ENCODE peak calls at places on chromosomes 12 and 14, in five cellular contexts. One of them, this sample, is unnamed.

GRCh38 chr12:105235299-105235746 is 651 bp downstream of the APPL2 start:
- DNase-seq in choroid plexus epithelial cell: no peak
- DNase-seq in HFF-Myc: no peak
- DNase-seq in neural crest cell: no peak
- DNase-seq in heart left ventricle: no peak
- DNase-seq in this sample: no peak

GRCh38 chr14:88518592-88519512 is 36.0 kb downstream of the PTPN21 start:
- DNase-seq in choroid plexus epithelial cell: peak
- DNase-seq in HFF-Myc: peak
- DNase-seq in neural crest cell: no peak
- DNase-seq in heart left ventricle: no peak
- DNase-seq in this sample: no peak

GRCh38 chr14:55884819-55885218 is 233.4 kb upstream of the PELI2 start:
- DNase-seq in choroid plexus epithelial cell: no peak
- DNase-seq in HFF-Myc: peak
- DNase-seq in neural crest cell: no peak
- DNase-seq in heart left ventricle: no peak
- DNase-seq in this sample: no peak

GRCh38 chr12:26746315-26746714 is 86.7 kb downstream of the ITPR2 start:
- DNase-seq in choroid plexus epithelial cell: peak
- DNase-seq in HFF-Myc: peak
- DNase-seq in neural crest cell: no peak
- DNase-seq in heart left ventricle: no peak
- DNase-seq in this sample: no peak

GRCh38 chr12:117347588-117347987 is 13.8 kb downstream of the NOS1 start:
- DNase-seq in choroid plexus epithelial cell: no peak
- DNase-seq in HFF-Myc: no peak
- DNase-seq in neural crest cell: no peak
- DNase-seq in heart left ventricle: no peak
- DNase-seq in this sample: no peak

GRCh38 chr12:46459881-46460545 is 87.4 kb upstream of the SLC38A2 start:
- DNase-seq in choroid plexus epithelial cell: no peak
- DNase-seq in HFF-Myc: no peak
- DNase-seq in neural crest cell: no peak
- DNase-seq in heart left ventricle: no peak
- DNase-seq in this sample: no peak

GRCh38 chr12:58847876-58848600 is 72.3 kb downstream of the LRIG3 start:
- DNase-seq in choroid plexus epithelial cell: no peak
- DNase-seq in HFF-Myc: no peak
- DNase-seq in neural crest cell: no peak
- DNase-seq in heart left ventricle: no peak
- DNase-seq in this sample: no peak

GRCh38 chr14:66104486-66104885 is 381.7 kb upstream of the CCDC196 start:
- DNase-seq in choroid plexus epithelial cell: no peak
- DNase-seq in HFF-Myc: no peak
- DNase-seq in neural crest cell: no peak
- DNase-seq in heart left ventricle: no peak
- DNase-seq in this sample: no peak

GRCh38 chr14:65709576-65709975 is 297.0 kb downstream of the FUT8 start:
- DNase-seq in choroid plexus epithelial cell: no peak
- DNase-seq in HFF-Myc: no peak
- DNase-seq in neural crest cell: no peak
- DNase-seq in heart left ventricle: no peak
- DNase-seq in this sample: no peak

GRCh38 chr12:30939234-30939633 is 12.7 kb downstream of the TSPAN11 start:
- DNase-seq in choroid plexus epithelial cell: no peak
- DNase-seq in HFF-Myc: no peak
- DNase-seq in neural crest cell: no peak
- DNase-seq in heart left ventricle: no peak
- DNase-seq in this sample: no peak

GRCh38 chr14:88895116-88895515 is 70.7 kb downstream of the TTC8 start:
- DNase-seq in choroid plexus epithelial cell: peak
- DNase-seq in HFF-Myc: peak
- DNase-seq in neural crest cell: no peak
- DNase-seq in heart left ventricle: no peak
- DNase-seq in this sample: no peak

GRCh38 chr12:88951177-88951576 is 370.9 kb upstream of the KITLG start:
- DNase-seq in choroid plexus epithelial cell: no peak
- DNase-seq in HFF-Myc: no peak
- DNase-seq in neural crest cell: no peak
- DNase-seq in heart left ventricle: no peak
- DNase-seq in this sample: no peak

GRCh38 chr14:51293149-51293925 is 53.3 kb downstream of the TMX1 start:
- DNase-seq in choroid plexus epithelial cell: peak
- DNase-seq in HFF-Myc: peak
- DNase-seq in neural crest cell: no peak
- DNase-seq in heart left ventricle: peak
- DNase-seq in this sample: no peak

GRCh38 chr14:92644166-92644565 is 104.3 kb downstream of the LGMN start:
- DNase-seq in choroid plexus epithelial cell: peak
- DNase-seq in HFF-Myc: no peak
- DNase-seq in neural crest cell: no peak
- DNase-seq in heart left ventricle: no peak
- DNase-seq in this sample: no peak

GRCh38 chr12:15274561-15274967 is 47.7 kb upstream of the PTPRO start:
- DNase-seq in choroid plexus epithelial cell: peak
- DNase-seq in HFF-Myc: no peak
- DNase-seq in neural crest cell: no peak
- DNase-seq in heart left ventricle: no peak
- DNase-seq in this sample: no peak

GRCh38 chr14:56235388-56235787 is 117.2 kb downstream of the PELI2 start:
- DNase-seq in choroid plexus epithelial cell: no peak
- DNase-seq in HFF-Myc: no peak
- DNase-seq in neural crest cell: no peak
- DNase-seq in heart left ventricle: no peak
- DNase-seq in this sample: no peak

GRCh38 chr12:22990501-22990900 is 365.5 kb downstream of the ETNK1 start:
- DNase-seq in choroid plexus epithelial cell: no peak
- DNase-seq in HFF-Myc: no peak
- DNase-seq in neural crest cell: no peak
- DNase-seq in heart left ventricle: no peak
- DNase-seq in this sample: no peak

GRCh38 chr12:108690191-108690518 is 41.2 kb downstream of the CORO1C start:
- DNase-seq in choroid plexus epithelial cell: no peak
- DNase-seq in HFF-Myc: no peak
- DNase-seq in neural crest cell: no peak
- DNase-seq in heart left ventricle: no peak
- DNase-seq in this sample: no peak

GRCh38 chr12:108691154-108691994 is 39.9 kb downstream of the CORO1C start:
- DNase-seq in choroid plexus epithelial cell: peak
- DNase-seq in HFF-Myc: peak
- DNase-seq in neural crest cell: peak
- DNase-seq in heart left ventricle: peak
- DNase-seq in this sample: peak

GRCh38 chr12:108691995-108692808 is 39.1 kb downstream of the CORO1C start:
- DNase-seq in choroid plexus epithelial cell: peak
- DNase-seq in HFF-Myc: no peak
- DNase-seq in neural crest cell: peak
- DNase-seq in heart left ventricle: no peak
- DNase-seq in this sample: no peak

GRCh38 chr12:108690799-108691153 is 40.5 kb downstream of the CORO1C start:
- DNase-seq in choroid plexus epithelial cell: no peak
- DNase-seq in HFF-Myc: no peak
- DNase-seq in neural crest cell: no peak
- DNase-seq in heart left ventricle: no peak
- DNase-seq in this sample: no peak

DNA sequence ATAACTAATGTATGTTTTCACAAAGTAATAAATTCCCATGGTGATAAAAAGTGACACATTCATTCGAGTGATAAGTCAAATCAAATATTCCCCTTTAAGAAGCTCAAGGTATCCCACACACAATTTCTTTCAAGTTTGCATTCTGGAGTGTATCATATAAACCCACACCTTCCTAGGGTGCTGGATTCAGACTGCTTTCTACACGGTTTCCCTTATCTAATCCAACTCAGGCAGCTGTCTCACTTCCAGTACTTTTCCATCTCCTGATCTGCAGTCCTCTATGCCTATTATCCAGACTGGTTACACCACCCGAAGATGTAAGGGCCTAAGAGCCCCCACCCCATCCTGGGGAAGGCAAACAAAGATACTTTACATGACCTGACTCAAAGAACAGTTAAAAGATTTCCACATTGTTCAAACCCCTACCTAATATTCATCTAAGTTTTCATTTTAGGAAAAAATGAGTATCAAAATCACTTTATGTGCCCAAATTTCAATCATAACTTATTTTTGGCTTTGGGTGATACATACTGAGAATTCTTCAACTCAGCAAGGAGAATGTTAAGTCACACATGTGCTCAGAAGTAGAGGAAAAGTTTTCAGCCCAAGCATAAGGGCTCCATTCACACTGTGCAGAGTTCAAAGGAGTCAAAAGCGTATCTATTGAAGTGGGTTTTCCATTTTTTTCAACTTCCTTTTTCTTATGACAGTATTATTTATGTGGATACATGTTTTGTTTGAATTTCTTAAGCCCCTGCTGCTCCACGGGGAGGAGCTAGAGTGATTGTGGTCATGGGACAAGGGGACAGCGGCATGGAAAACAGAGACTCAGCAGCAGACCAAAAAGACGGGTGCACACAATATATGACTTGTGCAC is 41.8 kb downstream of the CORO1C start:
- DNase-seq in choroid plexus epithelial cell: peak
- DNase-seq in HFF-Myc: no peak
- DNase-seq in neural crest cell: peak
- DNase-seq in heart left ventricle: peak
- DNase-seq in this sample: no peak
- TF ChIP-seq CTCF in choroid plexus epithelial cell: peak
- TF ChIP-seq CTCF in HFF-Myc: no peak
- TF ChIP-seq CTCF in neural crest cell: no peak
- TF ChIP-seq CTCF in heart left ventricle: peak
- TF ChIP-seq CTCF in this sample: peak

GRCh38 chr12:121792607-121793500 is 634 bp downstream of the RHOF start:
- DNase-seq in choroid plexus epithelial cell: no peak
- DNase-seq in HFF-Myc: no peak
- DNase-seq in neural crest cell: no peak
- DNase-seq in heart left ventricle: no peak
- DNase-seq in this sample: no peak
- TF ChIP-seq CTCF in choroid plexus epithelial cell: no peak
- TF ChIP-seq CTCF in HFF-Myc: no peak
- TF ChIP-seq CTCF in neural crest cell: no peak
- TF ChIP-seq CTCF in heart left ventricle: no peak
- TF ChIP-seq CTCF in this sample: no peak

GRCh38 chr12:53829130-53829529 is 77.4 kb upstream of the CISTR start:
- DNase-seq in choroid plexus epithelial cell: no peak
- DNase-seq in HFF-Myc: no peak
- DNase-seq in neural crest cell: no peak
- DNase-seq in heart left ventricle: no peak
- DNase-seq in this sample: no peak
- TF ChIP-seq CTCF in choroid plexus epithelial cell: no peak
- TF ChIP-seq CTCF in HFF-Myc: no peak
- TF ChIP-seq CTCF in neural crest cell: no peak
- TF ChIP-seq CTCF in heart left ventricle: no peak
- TF ChIP-seq CTCF in this sample: no peak

GRCh38 chr12:132100306-132101065 is 43.6 kb downstream of the DDX51 start:
- DNase-seq in choroid plexus epithelial cell: no peak
- DNase-seq in HFF-Myc: no peak
- DNase-seq in neural crest cell: no peak
- DNase-seq in heart left ventricle: no peak
- DNase-seq in this sample: peak

GRCh38 chr12:132103542-132104308 is 40.4 kb downstream of the DDX51 start:
- DNase-seq in choroid plexus epithelial cell: no peak
- DNase-seq in HFF-Myc: no peak
- DNase-seq in neural crest cell: no peak
- DNase-seq in heart left ventricle: no peak
- DNase-seq in this sample: peak

GRCh38 chr12:132105467-132105866 is 38.7 kb downstream of the DDX51 start:
- DNase-seq in choroid plexus epithelial cell: no peak
- DNase-seq in HFF-Myc: no peak
- DNase-seq in neural crest cell: no peak
- DNase-seq in heart left ventricle: no peak
- DNase-seq in this sample: peak

GRCh38 chr12:132099739-132100138 is 44.4 kb downstream of the DDX51 start:
- DNase-seq in choroid plexus epithelial cell: no peak
- DNase-seq in HFF-Myc: no peak
- DNase-seq in neural crest cell: no peak
- DNase-seq in heart left ventricle: no peak
- DNase-seq in this sample: peak

GRCh38 chr12:132102297-132102696 is 41.8 kb downstream of the DDX51 start:
- DNase-seq in choroid plexus epithelial cell: no peak
- DNase-seq in HFF-Myc: no peak
- DNase-seq in neural crest cell: no peak
- DNase-seq in heart left ventricle: no peak
- DNase-seq in this sample: no peak
- TF ChIP-seq CTCF in choroid plexus epithelial cell: no peak
- TF ChIP-seq CTCF in HFF-Myc: no peak
- TF ChIP-seq CTCF in neural crest cell: no peak
- TF ChIP-seq CTCF in heart left ventricle: no peak
- TF ChIP-seq CTCF in this sample: no peak